ENCODE peak calls at places on chromosomes 7 and 10, in six cellular contexts. G is colonic mucosa, N is HepG2, B is left lung, Z is RWPE2, J is psoas muscle. U is an unnamed sample.

GRCh38 chr7:21948887-21949469 is 3.3 kb upstream of the CDCA7L start:
- DNase-seq in G (no peak), N (no peak), B (no peak), Z (no peak), J (no peak), U (no peak)

GRCh38 chr10:102299873-102300272 is 54.5 kb downstream of the GBF1 start:
- DNase-seq in G (no peak), N (no peak), B (no peak), Z (no peak), J (no peak), U (no peak)

GRCh38 chr10:29621161-29621560 is 13.6 kb downstream of the SVIL start:
- DNase-seq in G (no peak), N (peak; percentile 47), B (no peak), Z (no peak), J (peak; percentile 79), U (no peak)

GRCh38 chr10:88428442-88428841 is 154.7 kb downstream of the RNLS start:
- DNase-seq in G (no peak), N (no peak), B (no peak), Z (no peak), J (no peak), U (no peak)

GRCh38 chr7:151592868-151593486 is 73.3 kb upstream of the RHEB start:
- DNase-seq in G (no peak), N (no peak), B (no peak), Z (no peak), J (no peak), U (no peak)

GRCh38 chr10:103929396-103929921 is 11.5 kb upstream of the STN1 start:
- DNase-seq in G (no peak), N (no peak), B (no peak), Z (no peak), J (no peak), U (no peak)

GRCh38 chr7:77954773-77955562 is 156.4 kb downstream of the PHTF2 start:
- DNase-seq in G (no peak), N (no peak), B (no peak), Z (no peak), J (no peak), U (no peak)

GRCh38 chr10:103605359-103606156 is 112.1 kb downstream of the NEURL1 start:
- DNase-seq in G (peak; percentile 68), N (peak; percentile 33), B (no peak), Z (no peak), J (peak; percentile 68), U (peak; percentile 60)

GRCh38 chr10:122140941-122141623 is 130.0 kb upstream of the BTBD16 start:
- DNase-seq in G (peak; percentile 59), N (peak; percentile 27), B (peak; percentile 77), Z (peak; percentile 95), J (peak; percentile 98), U (peak; percentile 75)

GRCh38 chr10:128116851-128117615 is 9.2 kb downstream of the MKI67 start:
- DNase-seq in G (no peak), N (no peak), B (no peak), Z (no peak), J (no peak), U (no peak)

GRCh38 chr10:104336829-104337526 is 1.3 kb downstream of the ITPRIP start:
- DNase-seq in G (peak; percentile 21), N (peak; percentile 20), B (no peak), Z (no peak), J (no peak), U (no peak)

GRCh38 chr7:26958834-26959233 is 94.4 kb upstream of the SKAP2 start:
- DNase-seq in G (no peak), N (peak; percentile 46), B (no peak), Z (peak; percentile 73), J (no peak), U (no peak)

GRCh38 chr7:16926283-16926682 is 44.5 kb upstream of the AGR3 start:
- DNase-seq in G (peak; percentile 60), N (peak; percentile 28), B (no peak), Z (no peak), J (no peak), U (peak; percentile 39)

GRCh38 chr10:99742240-99742639 is 10.2 kb downstream of the CUTC start:
- DNase-seq in G (no peak), N (no peak), B (no peak), Z (no peak), J (no peak), U (no peak)

GRCh38 chr10:69449841-69450240 is 1.4 kb upstream of the TSPAN15 start:
- DNase-seq in G (peak; percentile 86), N (peak; percentile 73), B (no peak), Z (no peak), J (peak; percentile 66), U (peak; percentile 83)
- TF ChIP-seq CTCF in G (peak; percentile 44), N (peak; percentile 47), B (peak; percentile 38), Z (peak; percentile 40), J (peak; percentile 63), U (peak; percentile 94)

GRCh38 chr10:18151491-18151890 is 11.3 kb downstream of the CACNB2 start:
- DNase-seq in G (no peak), N (no peak), B (no peak), Z (no peak), J (no peak), U (no peak)
- H3K36me3 ChIP-seq in G (no peaks in the 10 kb centered on the region), N (no peaks in the 10 kb centered on the region), B (no peaks in the 10 kb centered on the region), Z (no peaks in the 10 kb centered on the region), J (no peaks in the 10 kb centered on the region), U (no peaks in the 10 kb centered on the region)

DNA sequence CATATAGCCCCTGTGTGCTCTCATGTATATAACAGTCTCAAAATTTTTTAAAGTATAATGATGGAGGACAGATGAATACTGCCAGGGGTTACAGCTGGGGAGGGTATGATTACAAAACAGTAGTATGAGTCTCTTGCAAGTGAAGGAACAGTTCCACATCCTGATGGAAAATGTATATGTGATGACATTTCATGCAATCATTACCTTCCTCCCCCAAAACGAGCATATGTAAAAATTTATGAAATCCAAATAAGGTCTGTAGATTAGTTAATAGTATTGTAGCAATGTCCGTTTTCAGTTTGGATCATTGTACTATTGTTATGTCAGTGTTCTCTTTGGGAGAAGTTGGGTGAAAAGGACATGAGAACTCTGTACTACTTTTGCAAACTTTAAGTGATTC is 38.0 kb downstream of the DRGX start:
- DNase-seq in G (no peak), N (no peak), B (no peak), Z (no peak), J (no peak), U (no peak)
- TF ChIP-seq CTCF in G (no peak), N (no peak), B (no peak), Z (no peak), J (no peak), U (no peak)

GRCh38 chr7:128835790-128836641 is 5.8 kb downstream of the FLNC start:
- DNase-seq in G (no peak), N (no peak), B (no peak), Z (no peak), J (peak; percentile 88), U (no peak)
- H3K36me3 ChIP-seq in G (no peaks in the 10 kb centered on the region), N (no peaks in the 10 kb centered on the region), B (no peaks in the 10 kb centered on the region), Z (no peaks in the 10 kb centered on the region), J (peaks cover 97% of the 10 kb centered on the region), U (no peaks in the 10 kb centered on the region)